ENCODE peak calls at places on chromosomes 7 and 10, in seven cellular contexts. B is activated CD8-positive, alpha-beta memory T cell treated with anti-CD3 and anti-CD28 coated beads for 48 hours; J is EL; S is stimulated activated CD4-positive, alpha-beta T cell treated with anti-CD3 and anti-CD28 coated beads, Interleukin-4, amount 100 ng/mL, for 4 hours; X is CD8-positive, alpha-beta T cell; U is endothelial cell of umbilical vein; E is iPS DF 6.9. K is an unnamed sample.
A peak's percentile ranks its signal among the peaks of the same experiment; 100 is the strongest.

GRCh38 chr7:129951076-129952011 is 1.4 kb downstream of the UBE2H start:
- DNase-seq in B (no peak), J (peak; percentile 25), S (no peak), X (no peak), U (peak; percentile 52), E (no peak), K (peak; percentile 7)

GRCh38 chr10:29648983-29649268 is 14.2 kb upstream of the SVIL start:
- DNase-seq in B (no peak), J (peak; percentile 67), S (no peak), X (no peak), U (peak; percentile 36), E (no peak), K (no peak)

GRCh38 chr10:78960316-78960800 is 108.4 kb upstream of the ZMIZ1 start:
- DNase-seq in B (no peak), J (peak; percentile 74), S (no peak), X (no peak), U (peak; percentile 73), E (no peak), K (no peak)

GRCh38 chr7:50491209-50491608 is 41.1 kb upstream of the FIGNL1 start:
- DNase-seq in B (no peak), J (no peak), S (no peak), X (no peak), U (no peak), E (no peak), K (no peak)

GRCh38 chr7:68770649-68771048 is 827.6 kb upstream of the AUTS2 start:
- DNase-seq in B (no peak), J (no peak), S (no peak), X (no peak), U (no peak), E (no peak), K (no peak)

GRCh38 chr10:98323221-98324164 is 55.5 kb upstream of the LOXL4 start:
- DNase-seq in B (no peak), J (peak; percentile 98), S (no peak), X (no peak), U (peak; percentile 54), E (no peak), K (no peak)

GRCh38 chr10:24685958-24686540 is 37.6 kb downstream of the ARHGAP21 start:
- DNase-seq in B (no peak), J (peak; percentile 69), S (no peak), X (no peak), U (peak; percentile 52), E (no peak), K (no peak)

GRCh38 chr7:117041007-117041406 is 87.7 kb downstream of the ST7 start:
- DNase-seq in B (no peak), J (peak; percentile 48), S (no peak), X (no peak), U (no peak), E (no peak), K (no peak)

GRCh38 chr7:131383417-131383816 is 55.7 kb downstream of the MKLN1 start:
- DNase-seq in B (no peak), J (peak; percentile 17), S (no peak), X (no peak), U (peak; percentile 37), E (no peak), K (no peak)

GRCh38 chr10:103584216-103585010 is 90.9 kb downstream of the NEURL1 start:
- DNase-seq in B (peak; percentile 16), J (no peak), S (peak; percentile 56), X (peak; percentile 70), U (no peak), E (no peak), K (peak; percentile 51)

GRCh38 chr7:38311329-38311937 is 38.0 kb upstream of the TARP start:
- DNase-seq in B (no peak), J (peak; percentile 38), S (no peak), X (no peak), U (no peak), E (no peak), K (no peak)

GRCh38 chr7:127863082-127863481 is 168.2 kb downstream of the LRRC4 start:
- DNase-seq in B (no peak), J (no peak), S (no peak), X (no peak), U (no peak), E (no peak), K (no peak)

GRCh38 chr10:98467506-98468318 is 21.0 kb upstream of the HPS1 start:
- DNase-seq in B (no peak), J (peak; percentile 86), S (peak; percentile 42), X (peak; percentile 61), U (peak; percentile 56), E (peak; percentile 80), K (peak; percentile 32)

GRCh38 chr10:19921300-19922140 is 105.3 kb downstream of the PLXDC2 start:
- DNase-seq in B (no peak), J (no peak), S (no peak), X (no peak), U (no peak), E (no peak), K (no peak)

GRCh38 chr10:37754538-37755323 is 102.7 kb downstream of the ZNF248 start:
- DNase-seq in B (no peak), J (peak; percentile 2), S (no peak), X (no peak), U (no peak), E (peak; percentile 1), K (no peak)